ENCODE peak calls at places on chromosomes 13 and 19, in ten cellular contexts. K is GM12878; N is body of pancreas; W is Caco-2; U is hepatic stellate cell; C is GM23338; L is EL; I is AG08395; E is activated naive CD4-positive, alpha-beta T cell treated with anti-CD3 and anti-CD28 coated beads, Interleukin-2, amount 50 U/mL, for 16 hours; T is GM12891. D is an unnamed sample.

GRCh38 chr13:99059498-99060070 is 81.7 kb upstream of the DOCK9 start:
- DNase-seq in N (no peak), L (peak; percentile 10), U (no peak), W (no peak), E (no peak), C (no peak), I (no peak), K (no peak), T (no peak), D (no peak)

GRCh38 chr13:90568165-90568564 is 779.3 kb upstream of the MIR17HG start:
- DNase-seq in W (no peak), T (no peak), K (no peak), U (no peak), E (no peak), L (no peak), I (no peak), C (no peak), N (no peak), D (no peak)

GRCh38 chr19:54462713-54463530 is 656 bp downstream of the LENG9 start:
- DNase-seq in U (peak; percentile 57), K (no peak), W (peak; percentile 71), L (peak; percentile 74), N (peak; percentile 83), E (peak; percentile 67), T (no peak), C (peak; percentile 81), I (peak; percentile 61), D (peak; percentile 52)

GRCh38 chr19:2619076-2619475 is 83.4 kb downstream of the GNG7 start:
- DNase-seq in N (no peak), W (no peak), K (no peak), E (no peak), C (no peak), I (no peak), L (no peak), T (no peak), U (no peak), D (no peak)

GRCh38 chr19:6103217-6103644 is 7.1 kb downstream of the RFX2 start:
- DNase-seq in C (no peak), T (no peak), E (no peak), L (peak; percentile 94), W (no peak), K (no peak), N (peak; percentile 85), I (peak; percentile 89), U (peak; percentile 85), D (no peak)

GRCh38 chr19:41904118-41904870 is 21.3 kb downstream of the ARHGEF1 start:
- DNase-seq in N (peak; percentile 81), E (no peak), C (no peak), U (no peak), W (peak; percentile 97), I (no peak), T (no peak), K (no peak), L (no peak), D (no peak)

GRCh38 chr19:50657222-50657669 is 8.0 kb downstream of the C19orf81 start:
- DNase-seq in K (no peak), U (no peak), E (no peak), T (no peak), C (no peak), W (no peak), I (no peak), L (no peak), N (no peak), D (no peak)

GRCh38 chr13:59774511-59774911 is 389.2 kb downstream of the DIAPH3 start:
- DNase-seq in I (peak; percentile 62), T (no peak), W (peak; percentile 90), K (no peak), C (peak; percentile 30), E (no peak), N (no peak), U (peak; percentile 54), L (peak; percentile 84), D (peak; percentile 27)

GRCh38 chr13:21328201-21328600 is 130.9 kb downstream of the ZDHHC20 start:
- DNase-seq in L (no peak), T (no peak), K (no peak), E (no peak), C (peak; percentile 80), I (no peak), U (no peak), N (no peak), W (no peak), D (no peak)

GRCh38 chr13:102620512-102620911 is 23.7 kb downstream of the TPP2 start:
- DNase-seq in E (no peak), K (no peak), T (no peak), W (no peak), U (no peak), I (no peak), C (no peak), L (no peak), N (peak; percentile 4), D (peak; percentile 84)

GRCh38 chr13:109846185-109846584 is 59.8 kb upstream of the IRS2 start:
- DNase-seq in I (no peak), T (no peak), N (no peak), U (no peak), K (no peak), W (no peak), E (no peak), C (no peak), L (no peak), D (no peak)

GRCh38 chr19:51440846-51441409 is 17.3 kb downstream of the SIGLEC8 start:
- DNase-seq in N (no peak), W (no peak), U (no peak), K (no peak), E (peak; percentile 53), I (no peak), C (no peak), T (no peak), L (no peak), D (no peak)

GRCh38 chr19:4914736-4915501 is 5.6 kb downstream of the UHRF1 start:
- DNase-seq in W (peak; percentile 49), K (no peak), N (peak; percentile 46), E (peak; percentile 80), T (no peak), C (no peak), U (peak; percentile 82), L (peak; percentile 91), I (peak; percentile 79), D (no peak)

GRCh38 chr19:14476663-14477401 is 1.7 kb upstream of the PTGER1 start:
- DNase-seq in I (peak; percentile 80), L (peak; percentile 57), K (no peak), N (no peak), C (no peak), E (no peak), W (no peak), U (peak; percentile 55), T (no peak), D (no peak)

GRCh38 chr13:113922412-113923118 is 51.3 kb downstream of the C13orf46 start:
- DNase-seq in K (no peak), L (no peak), N (no peak), T (no peak), U (no peak), I (no peak), E (no peak), C (no peak), W (peak; percentile 14), D (no peak)

GRCh38 chr13:26996965-26997752 is 174.5 kb downstream of the USP12 start:
- DNase-seq in W (no peak), N (no peak), K (peak; percentile 77), L (no peak), U (peak; percentile 37), I (no peak), E (no peak), T (no peak), C (no peak), D (no peak)

GRCh38 chr19:38032951-38033350 is 125.9 kb downstream of the SIPA1L3 start:
- DNase-seq in I (no peak), L (no peak), E (no peak), K (no peak), C (no peak), W (no peak), N (no peak), T (no peak), U (no peak), D (no peak)

GRCh38 chr19:20664917-20665781 is 3.8 kb upstream of the ZNF626 start:
- DNase-seq in T (no peak), W (no peak), U (peak; percentile 3), K (no peak), E (no peak), C (peak; percentile 49), N (no peak), I (peak; percentile 32), L (no peak), D (no peak)

GRCh38 chr19:55339225-55340143 is at the start of gene KMT5C:
- DNase-seq in L (peak; percentile 100), U (peak; percentile 100), W (peak; percentile 100), I (peak; percentile 100), K (peak; percentile 100), T (peak; percentile 99), E (peak; percentile 100), C (peak; percentile 100), N (peak; percentile 100), D (peak; percentile 100)

GRCh38 chr13:80840313-80840976 is 499.5 kb upstream of the SPRY2 start:
- DNase-seq in L (no peak), C (peak; percentile 39), W (no peak), E (no peak), N (no peak), U (no peak), T (no peak), K (no peak), I (no peak), D (no peak)

GRCh38 chr13:47798906-47799305 is 202.2 kb downstream of the SUCLA2 start:
- DNase-seq in T (no peak), K (no peak), L (peak; percentile 26), N (no peak), E (no peak), W (no peak), I (no peak), U (peak; percentile 11), C (peak; percentile 53), D (no peak)

GRCh38 chr13:59700281-59700680 is 463.4 kb downstream of the DIAPH3 start:
- DNase-seq in W (no peak), I (peak; percentile 6), E (no peak), U (peak; percentile 24), N (no peak), K (no peak), T (no peak), L (peak; percentile 85), C (no peak), D (no peak)